ENCODE peak calls at places on chromosome 4, in six cellular contexts. One of them, this sample, is unnamed. For H3K4me1, the result is how much of the 10 kb centered on the place peaks cover.

GRCh38 chr4:115229873-115230272 is 116.5 kb upstream of the NDST4 start:
- DNase-seq in uterus: no peak
- DNase-seq in left lung: no peak
- DNase-seq in IMR-90: no peak
- DNase-seq in left ventricle myocardium inferior: no peak
- DNase-seq in A673: no peak
- DNase-seq in this sample: no peak

GRCh38 chr4:166065324-166065723 is 192.3 kb downstream of the TLL1 start:
- DNase-seq in uterus: no peak
- DNase-seq in left lung: no peak
- DNase-seq in IMR-90: no peak
- DNase-seq in left ventricle myocardium inferior: no peak
- DNase-seq in A673: no peak
- DNase-seq in this sample: no peak

GRCh38 chr4:150582101-150582565 is at the start of gene MAB21L2:
- DNase-seq in uterus: no peak
- DNase-seq in left lung: no peak
- DNase-seq in IMR-90: peak
- DNase-seq in left ventricle myocardium inferior: no peak
- DNase-seq in A673: no peak
- DNase-seq in this sample: no peak

GRCh38 chr4:90030953-90031352 is 96.2 kb upstream of the CCSER1 start:
- DNase-seq in uterus: no peak
- DNase-seq in left lung: no peak
- DNase-seq in IMR-90: no peak
- DNase-seq in left ventricle myocardium inferior: no peak
- DNase-seq in A673: no peak
- DNase-seq in this sample: peak

GRCh38 chr4:137861682-137862081 is 329.4 kb upstream of the PCDH18 start:
- DNase-seq in uterus: no peak
- DNase-seq in left lung: no peak
- DNase-seq in IMR-90: peak
- DNase-seq in left ventricle myocardium inferior: no peak
- DNase-seq in A673: peak
- DNase-seq in this sample: no peak

GRCh38 chr4:13963601-13964000 is 336.1 kb upstream of the BOD1L1 start:
- DNase-seq in uterus: no peak
- DNase-seq in left lung: no peak
- DNase-seq in IMR-90: peak
- DNase-seq in left ventricle myocardium inferior: no peak
- DNase-seq in A673: no peak
- DNase-seq in this sample: no peak

GRCh38 chr4:89998350-89999098 is 103.9 kb downstream of the MMRN1 start:
- DNase-seq in uterus: no peak
- DNase-seq in left lung: no peak
- DNase-seq in IMR-90: no peak
- DNase-seq in left ventricle myocardium inferior: no peak
- DNase-seq in A673: no peak
- DNase-seq in this sample: no peak

GRCh38 chr4:5888222-5888701 is 4.6 kb downstream of the CRMP1 start:
- DNase-seq in uterus: no peak
- DNase-seq in left lung: no peak
- DNase-seq in IMR-90: no peak
- DNase-seq in left ventricle myocardium inferior: no peak
- DNase-seq in A673: peak
- DNase-seq in this sample: no peak

GRCh38 chr4:96916731-96917130 is 1076.8 kb downstream of the PDHA2 start:
- DNase-seq in uterus: no peak
- DNase-seq in left lung: no peak
- DNase-seq in IMR-90: no peak
- DNase-seq in left ventricle myocardium inferior: no peak
- DNase-seq in A673: no peak
- DNase-seq in this sample: no peak

GRCh38 chr4:169397762-169398161 is 127.0 kb upstream of the SH3RF1 start:
- DNase-seq in uterus: no peak
- DNase-seq in left lung: no peak
- DNase-seq in IMR-90: peak
- DNase-seq in left ventricle myocardium inferior: no peak
- DNase-seq in A673: peak
- DNase-seq in this sample: no peak

GRCh38 chr4:142512161-142512560 is 333.9 kb downstream of the INPP4B start:
- DNase-seq in uterus: no peak
- DNase-seq in left lung: no peak
- DNase-seq in IMR-90: peak
- DNase-seq in left ventricle myocardium inferior: no peak
- DNase-seq in A673: no peak
- DNase-seq in this sample: no peak

GRCh38 chr4:101307901-101308300 is 39.4 kb downstream of the PPP3CA start:
- DNase-seq in uterus: no peak
- DNase-seq in left lung: no peak
- DNase-seq in IMR-90: no peak
- DNase-seq in left ventricle myocardium inferior: no peak
- DNase-seq in A673: no peak
- DNase-seq in this sample: no peak

GRCh38 chr4:55216871-55217635 is 91.7 kb upstream of the KDR start:
- DNase-seq in uterus: no peak
- DNase-seq in left lung: no peak
- DNase-seq in IMR-90: no peak
- DNase-seq in left ventricle myocardium inferior: no peak
- DNase-seq in A673: peak
- DNase-seq in this sample: no peak

GRCh38 chr4:39941682-39942217 is 36.0 kb downstream of the PDS5A start:
- DNase-seq in uterus: no peak
- DNase-seq in left lung: no peak
- DNase-seq in IMR-90: no peak
- DNase-seq in left ventricle myocardium inferior: no peak
- DNase-seq in A673: no peak
- DNase-seq in this sample: no peak

GRCh38 chr4:16122784-16123183 is 39.0 kb upstream of the PROM1 start:
- DNase-seq in uterus: no peak
- DNase-seq in left lung: no peak
- DNase-seq in IMR-90: no peak
- DNase-seq in left ventricle myocardium inferior: no peak
- DNase-seq in A673: no peak
- DNase-seq in this sample: no peak

GRCh38 chr4:101790521-101791188 is at the start of gene BANK1:
- DNase-seq in uterus: no peak
- DNase-seq in left lung: peak
- DNase-seq in IMR-90: peak
- DNase-seq in left ventricle myocardium inferior: peak
- DNase-seq in A673: no peak
- DNase-seq in this sample: peak

GRCh38 chr4:23887989-23888388 is 1.9 kb downstream of the PPARGC1A start:
- DNase-seq in uterus: no peak
- DNase-seq in left lung: no peak
- DNase-seq in IMR-90: no peak
- DNase-seq in left ventricle myocardium inferior: no peak
- DNase-seq in A673: no peak
- DNase-seq in this sample: peak

GRCh38 chr4:128517739-128518510 is 230.3 kb upstream of the PGRMC2 start:
- DNase-seq in uterus: peak
- DNase-seq in left lung: no peak
- DNase-seq in IMR-90: peak
- DNase-seq in left ventricle myocardium inferior: peak
- DNase-seq in A673: peak
- DNase-seq in this sample: peak

GRCh38 chr4:109614466-109614865 is 54.4 kb downstream of the MCUB start:
- DNase-seq in uterus: no peak
- DNase-seq in left lung: no peak
- DNase-seq in IMR-90: no peak
- DNase-seq in left ventricle myocardium inferior: no peak
- DNase-seq in A673: no peak
- DNase-seq in this sample: no peak

GRCh38 chr4:88017516-88018302 is 10.3 kb downstream of the PKD2 start:
- DNase-seq in uterus: peak
- DNase-seq in left lung: no peak
- DNase-seq in IMR-90: peak
- DNase-seq in left ventricle myocardium inferior: no peak
- DNase-seq in A673: no peak
- DNase-seq in this sample: no peak

DNA sequence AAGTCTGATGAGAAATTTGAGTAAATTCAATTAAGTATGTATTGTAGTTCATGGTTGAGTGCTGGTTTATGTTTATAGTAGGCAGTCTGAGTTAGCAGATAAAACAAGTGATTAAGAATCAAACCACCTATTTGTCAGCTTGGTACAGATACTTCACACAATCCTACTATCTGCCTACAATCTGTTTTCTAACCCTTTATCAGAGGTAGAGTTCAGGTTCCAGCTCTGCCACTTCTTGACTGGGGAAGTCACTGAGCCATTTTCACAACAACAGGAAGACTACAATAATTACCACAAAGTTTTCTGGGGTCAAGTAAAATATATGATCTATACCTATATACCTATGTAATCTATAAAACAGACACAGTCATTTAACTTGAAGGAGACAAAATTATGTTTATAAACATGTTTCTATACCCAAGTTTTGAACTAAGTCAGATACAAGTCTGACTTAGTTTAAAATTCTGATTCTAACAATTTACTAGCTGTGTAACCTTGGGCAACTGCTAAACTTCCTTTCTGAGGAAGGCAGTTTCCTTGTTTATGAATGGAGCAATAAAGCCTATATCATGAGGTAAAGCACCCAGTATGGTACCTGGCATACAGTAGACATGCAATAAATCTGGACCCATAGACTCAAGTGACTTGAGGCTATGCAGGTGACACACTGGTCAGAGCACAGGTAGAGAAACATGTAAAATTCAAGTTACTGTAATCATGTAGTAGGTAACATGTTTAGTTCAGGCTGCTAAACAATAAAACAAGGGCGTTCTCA is 37.2 kb upstream of the BDH2 start:
- DNase-seq in uterus: no peak
- DNase-seq in left lung: no peak
- DNase-seq in IMR-90: no peak
- DNase-seq in left ventricle myocardium inferior: no peak
- DNase-seq in A673: no peak
- DNase-seq in this sample: no peak
- H3K27ac ChIP-seq in uterus: no peak
- H3K27ac ChIP-seq in left lung: peak
- H3K27ac ChIP-seq in IMR-90: no peak
- H3K27ac ChIP-seq in left ventricle myocardium inferior: no peak
- H3K27ac ChIP-seq in A673: no peak
- H3K27ac ChIP-seq in this sample: no peak

DNA sequence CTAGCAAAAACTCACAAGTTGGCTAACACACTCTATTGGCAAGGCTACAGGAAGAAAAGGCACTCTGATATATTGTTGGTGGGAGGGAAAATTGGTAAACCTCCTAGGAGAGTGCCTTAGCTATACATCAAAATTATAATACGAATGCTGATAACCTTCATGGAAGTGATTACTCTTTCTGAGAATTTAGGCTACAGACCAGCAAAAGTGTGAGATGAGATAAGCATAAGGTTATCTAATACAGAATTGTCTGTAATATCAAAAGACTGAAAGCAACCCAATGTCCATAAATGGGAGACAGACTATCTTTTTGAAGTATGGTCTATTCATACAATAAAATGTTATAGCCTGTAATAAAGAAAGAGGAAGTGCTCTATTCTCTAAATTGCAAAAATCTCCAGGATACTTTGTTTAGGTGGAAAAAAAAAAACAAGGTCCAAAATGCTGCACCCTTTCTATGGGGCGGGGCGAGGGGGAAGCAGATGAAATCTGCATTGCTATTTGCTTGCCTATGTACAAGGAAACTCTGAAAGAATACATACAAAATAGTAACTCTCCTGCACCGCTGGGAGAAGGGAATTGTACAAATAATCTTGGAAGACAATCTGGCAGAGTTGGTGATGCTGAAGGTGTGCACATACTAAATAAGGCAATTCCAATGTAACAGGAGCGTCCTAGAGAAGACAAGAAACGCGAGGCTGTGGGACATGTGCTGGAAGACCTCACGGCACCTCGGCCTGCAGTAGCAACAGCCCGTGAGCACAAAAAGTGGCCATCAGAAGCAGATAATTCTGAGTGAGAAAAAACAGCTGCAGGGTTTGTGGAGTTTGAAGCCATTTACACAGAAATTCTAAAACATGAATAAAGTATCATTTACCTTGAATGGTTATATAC is 109.7 kb downstream of the AFAP1 start:
- DNase-seq in uterus: no peak
- DNase-seq in left lung: no peak
- DNase-seq in IMR-90: no peak
- DNase-seq in left ventricle myocardium inferior: no peak
- DNase-seq in A673: no peak
- DNase-seq in this sample: no peak
- H3K4me1 ChIP-seq in uterus: under half
- H3K4me1 ChIP-seq in left lung: under half
- H3K4me1 ChIP-seq in IMR-90: under half
- H3K4me1 ChIP-seq in left ventricle myocardium inferior: under half
- H3K4me1 ChIP-seq in A673: under half
- H3K4me1 ChIP-seq in this sample: under half

DNA sequence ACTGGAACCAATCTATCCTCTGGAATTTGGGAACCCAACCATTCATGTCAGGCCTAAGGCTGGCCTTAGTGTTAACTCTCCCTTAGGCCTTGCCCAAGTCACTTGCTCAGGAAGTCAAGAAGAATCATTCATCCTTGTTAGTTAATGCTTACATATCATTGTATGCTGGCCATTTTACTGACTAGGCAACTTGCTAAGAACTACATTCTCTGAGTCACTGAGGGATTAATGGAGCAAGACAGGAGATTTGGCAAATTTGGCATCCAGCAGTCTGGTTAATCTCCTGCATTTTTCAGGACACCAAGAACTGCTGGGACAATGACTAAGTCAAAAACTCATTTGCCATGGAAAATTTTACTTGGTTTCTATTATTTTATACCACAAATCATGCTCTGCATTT is 115.8 kb upstream of the DDIT4L start:
- DNase-seq in uterus: no peak
- DNase-seq in left lung: no peak
- DNase-seq in IMR-90: peak
- DNase-seq in left ventricle myocardium inferior: no peak
- DNase-seq in A673: peak
- DNase-seq in this sample: no peak
- H3K27ac ChIP-seq in uterus: no peak
- H3K27ac ChIP-seq in left lung: no peak
- H3K27ac ChIP-seq in IMR-90: no peak
- H3K27ac ChIP-seq in left ventricle myocardium inferior: no peak
- H3K27ac ChIP-seq in A673: no peak
- H3K27ac ChIP-seq in this sample: no peak

GRCh38 chr4:37990731-37991130 is 30.5 kb downstream of the PTTG2 start:
- DNase-seq in uterus: no peak
- DNase-seq in left lung: no peak
- DNase-seq in IMR-90: no peak
- DNase-seq in left ventricle myocardium inferior: no peak
- DNase-seq in A673: no peak
- DNase-seq in this sample: no peak
- H3K4me1 ChIP-seq in uterus: under half
- H3K4me1 ChIP-seq in left lung: under half
- H3K4me1 ChIP-seq in IMR-90: under half
- H3K4me1 ChIP-seq in left ventricle myocardium inferior: half or more
- H3K4me1 ChIP-seq in A673: under half
- H3K4me1 ChIP-seq in this sample: under half